ENCODE peak calls at places on chromosome 5, in six cellular contexts. One of them, this sample, is unnamed.
A peak's percentile ranks its signal among the peaks of the same experiment; 100 is the strongest.

GRCh38 chr5:34487202-34487879 is 168.8 kb upstream of the RAI14 start:
- DNase-seq in mammary epithelial cell: peak; percentile 84
- DNase-seq in HAP-1: no peak
- DNase-seq in foreskin keratinocyte: peak; percentile 36
- DNase-seq in adrenal gland: no peak
- DNase-seq in tibial nerve: no peak
- DNase-seq in this sample: no peak

GRCh38 chr5:102481044-102481715 is 17.6 kb downstream of the SLCO6A1 start:
- DNase-seq in mammary epithelial cell: no peak
- DNase-seq in HAP-1: no peak
- DNase-seq in foreskin keratinocyte: no peak
- DNase-seq in adrenal gland: no peak
- DNase-seq in tibial nerve: no peak
- DNase-seq in this sample: no peak

GRCh38 chr5:35803221-35803651 is 53.5 kb upstream of the IL7R start:
- DNase-seq in mammary epithelial cell: no peak
- DNase-seq in HAP-1: no peak
- DNase-seq in foreskin keratinocyte: peak; percentile 32
- DNase-seq in adrenal gland: peak; percentile 44
- DNase-seq in tibial nerve: no peak
- DNase-seq in this sample: peak; percentile 39

GRCh38 chr5:180095545-180095944 is 24.0 kb upstream of the RNF130 start:
- DNase-seq in mammary epithelial cell: no peak
- DNase-seq in HAP-1: no peak
- DNase-seq in foreskin keratinocyte: no peak
- DNase-seq in adrenal gland: no peak
- DNase-seq in tibial nerve: no peak
- DNase-seq in this sample: no peak

GRCh38 chr5:72152506-72152905 is 45.2 kb downstream of the MAP1B start:
- DNase-seq in mammary epithelial cell: no peak
- DNase-seq in HAP-1: no peak
- DNase-seq in foreskin keratinocyte: no peak
- DNase-seq in adrenal gland: no peak
- DNase-seq in tibial nerve: no peak
- DNase-seq in this sample: no peak

GRCh38 chr5:7824995-7825394 is 25.9 kb downstream of the CFAP90 start:
- DNase-seq in mammary epithelial cell: no peak
- DNase-seq in HAP-1: no peak
- DNase-seq in foreskin keratinocyte: no peak
- DNase-seq in adrenal gland: no peak
- DNase-seq in tibial nerve: no peak
- DNase-seq in this sample: no peak

GRCh38 chr5:54785729-54786548 is 199.5 kb downstream of the ESM1 start:
- DNase-seq in mammary epithelial cell: no peak
- DNase-seq in HAP-1: no peak
- DNase-seq in foreskin keratinocyte: no peak
- DNase-seq in adrenal gland: peak; percentile 94
- DNase-seq in tibial nerve: peak; percentile 24
- DNase-seq in this sample: no peak

GRCh38 chr5:149224282-149224681 is 47.4 kb upstream of the AFAP1L1 start:
- DNase-seq in mammary epithelial cell: no peak
- DNase-seq in HAP-1: no peak
- DNase-seq in foreskin keratinocyte: no peak
- DNase-seq in adrenal gland: no peak
- DNase-seq in tibial nerve: no peak
- DNase-seq in this sample: no peak

GRCh38 chr5:171207256-171207866 is 101.7 kb upstream of the TLX3 start:
- DNase-seq in mammary epithelial cell: peak; percentile 16
- DNase-seq in HAP-1: peak; percentile 54
- DNase-seq in foreskin keratinocyte: peak; percentile 29
- DNase-seq in adrenal gland: peak; percentile 19
- DNase-seq in tibial nerve: no peak
- DNase-seq in this sample: peak; percentile 23

GRCh38 chr5:86918246-86918645 is 300.5 kb downstream of the COX7C start:
- DNase-seq in mammary epithelial cell: no peak
- DNase-seq in HAP-1: no peak
- DNase-seq in foreskin keratinocyte: no peak
- DNase-seq in adrenal gland: no peak
- DNase-seq in tibial nerve: no peak
- DNase-seq in this sample: no peak

GRCh38 chr5:128213340-128213739 is 129.8 kb downstream of the SLC12A2 start:
- DNase-seq in mammary epithelial cell: peak; percentile 46
- DNase-seq in HAP-1: peak; percentile 56
- DNase-seq in foreskin keratinocyte: peak; percentile 39
- DNase-seq in adrenal gland: peak; percentile 69
- DNase-seq in tibial nerve: no peak
- DNase-seq in this sample: peak; percentile 44

GRCh38 chr5:133251296-133252132 is 199.7 kb downstream of the HSPA4 start:
- DNase-seq in mammary epithelial cell: peak; percentile 76
- DNase-seq in HAP-1: no peak
- DNase-seq in foreskin keratinocyte: peak; percentile 63
- DNase-seq in adrenal gland: no peak
- DNase-seq in tibial nerve: no peak
- DNase-seq in this sample: no peak

GRCh38 chr5:129718766-129719165 is 29.1 kb upstream of the MINAR2 start:
- DNase-seq in mammary epithelial cell: no peak
- DNase-seq in HAP-1: no peak
- DNase-seq in foreskin keratinocyte: no peak
- DNase-seq in adrenal gland: no peak
- DNase-seq in tibial nerve: no peak
- DNase-seq in this sample: no peak

GRCh38 chr5:139565411-139566305 is 4.5 kb downstream of the UBE2D2 start:
- DNase-seq in mammary epithelial cell: no peak
- DNase-seq in HAP-1: no peak
- DNase-seq in foreskin keratinocyte: no peak
- DNase-seq in adrenal gland: peak; percentile 68
- DNase-seq in tibial nerve: no peak
- DNase-seq in this sample: no peak

GRCh38 chr5:172035039-172035438 is 28.6 kb upstream of the FBXW11 start:
- DNase-seq in mammary epithelial cell: peak; percentile 83
- DNase-seq in HAP-1: no peak
- DNase-seq in foreskin keratinocyte: peak; percentile 52
- DNase-seq in adrenal gland: no peak
- DNase-seq in tibial nerve: no peak
- DNase-seq in this sample: no peak

GRCh38 chr5:57434227-57434640 is 48.4 kb downstream of the ACTBL2 start:
- DNase-seq in mammary epithelial cell: no peak
- DNase-seq in HAP-1: peak; percentile 5
- DNase-seq in foreskin keratinocyte: no peak
- DNase-seq in adrenal gland: no peak
- DNase-seq in tibial nerve: no peak
- DNase-seq in this sample: no peak

GRCh38 chr5:127951791-127952190 is 131.8 kb upstream of the SLC12A2 start:
- DNase-seq in mammary epithelial cell: no peak
- DNase-seq in HAP-1: no peak
- DNase-seq in foreskin keratinocyte: no peak
- DNase-seq in adrenal gland: no peak
- DNase-seq in tibial nerve: no peak
- DNase-seq in this sample: no peak

DNA sequence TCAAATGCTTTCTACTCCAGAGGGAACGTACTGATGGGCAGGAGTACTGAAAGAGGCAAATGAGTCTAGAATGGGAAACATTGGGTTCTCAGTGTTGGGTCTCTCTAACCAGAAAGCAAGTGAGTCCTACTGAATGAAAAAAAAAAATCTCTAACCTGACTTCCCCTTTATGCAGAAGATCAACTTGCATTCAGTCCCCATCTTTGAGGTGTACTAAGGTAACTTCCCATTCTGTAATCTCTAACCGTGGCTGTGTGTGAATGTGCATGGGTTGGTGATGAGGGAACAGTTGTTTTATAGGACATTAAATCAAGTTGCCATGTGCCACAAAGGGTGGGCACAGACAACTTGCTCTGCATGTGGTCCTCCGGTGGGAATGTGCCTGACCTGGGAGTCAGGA is 264.6 kb upstream of the CLINT1 start:
- DNase-seq in mammary epithelial cell: no peak
- DNase-seq in HAP-1: no peak
- DNase-seq in foreskin keratinocyte: no peak
- DNase-seq in adrenal gland: no peak
- DNase-seq in tibial nerve: no peak
- DNase-seq in this sample: no peak
- H3K4me1 ChIP-seq in mammary epithelial cell: no peaks in the 10 kb centered on the region
- H3K4me1 ChIP-seq in HAP-1: no peaks in the 10 kb centered on the region
- H3K4me1 ChIP-seq in foreskin keratinocyte: no peaks in the 10 kb centered on the region
- H3K4me1 ChIP-seq in adrenal gland: no peaks in the 10 kb centered on the region
- H3K4me1 ChIP-seq in tibial nerve: no peaks in the 10 kb centered on the region
- H3K4me1 ChIP-seq in this sample: no peaks in the 10 kb centered on the region

DNA sequence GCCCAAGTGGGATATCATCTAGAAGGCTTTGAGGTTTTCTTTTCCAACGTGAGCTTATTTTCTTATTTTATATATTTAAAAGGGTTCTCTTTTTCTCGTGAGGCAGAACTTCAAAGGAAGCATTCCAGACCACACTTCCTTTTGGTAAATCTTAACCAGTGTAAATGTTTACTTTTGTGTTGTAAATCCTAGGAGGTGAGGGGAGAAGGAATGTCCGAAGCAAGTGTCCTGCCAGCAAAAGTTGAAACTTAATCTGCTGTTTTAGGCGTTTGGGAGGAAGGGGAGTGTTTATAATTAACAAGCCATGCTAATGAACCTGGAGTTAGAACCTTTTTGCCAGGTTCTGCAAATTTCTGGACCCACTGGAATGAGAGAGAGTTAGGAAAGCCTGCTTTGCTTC is 37.9 kb downstream of the WWC1 start:
- DNase-seq in mammary epithelial cell: no peak
- DNase-seq in HAP-1: no peak
- DNase-seq in foreskin keratinocyte: no peak
- DNase-seq in adrenal gland: no peak
- DNase-seq in tibial nerve: no peak
- DNase-seq in this sample: no peak
- H3K4me1 ChIP-seq in mammary epithelial cell: peaks cover 32% of the 10 kb centered on the region
- H3K4me1 ChIP-seq in HAP-1: peaks cover 14% of the 10 kb centered on the region
- H3K4me1 ChIP-seq in foreskin keratinocyte: peaks cover 44% of the 10 kb centered on the region
- H3K4me1 ChIP-seq in adrenal gland: no peaks in the 10 kb centered on the region
- H3K4me1 ChIP-seq in tibial nerve: no peaks in the 10 kb centered on the region
- H3K4me1 ChIP-seq in this sample: peaks cover 2% of the 10 kb centered on the region

GRCh38 chr5:84817953-84818352 is 433.3 kb upstream of the EDIL3 start:
- DNase-seq in mammary epithelial cell: no peak
- DNase-seq in HAP-1: no peak
- DNase-seq in foreskin keratinocyte: no peak
- DNase-seq in adrenal gland: no peak
- DNase-seq in tibial nerve: no peak
- DNase-seq in this sample: no peak

GRCh38 chr5:84816746-84817547 is 432.3 kb upstream of the EDIL3 start:
- DNase-seq in mammary epithelial cell: peak; percentile 12
- DNase-seq in HAP-1: no peak
- DNase-seq in foreskin keratinocyte: peak; percentile 11
- DNase-seq in adrenal gland: no peak
- DNase-seq in tibial nerve: no peak
- DNase-seq in this sample: no peak

GRCh38 chr5:84821924-84822323 is 437.2 kb upstream of the EDIL3 start:
- DNase-seq in mammary epithelial cell: no peak
- DNase-seq in HAP-1: no peak
- DNase-seq in foreskin keratinocyte: no peak
- DNase-seq in adrenal gland: no peak
- DNase-seq in tibial nerve: no peak
- DNase-seq in this sample: no peak

GRCh38 chr5:84816160-84816559 is 431.5 kb upstream of the EDIL3 start:
- DNase-seq in mammary epithelial cell: no peak
- DNase-seq in HAP-1: no peak
- DNase-seq in foreskin keratinocyte: no peak
- DNase-seq in adrenal gland: no peak
- DNase-seq in tibial nerve: no peak
- DNase-seq in this sample: no peak
- H3K4me1 ChIP-seq in mammary epithelial cell: no peaks in the 10 kb centered on the region
- H3K4me1 ChIP-seq in HAP-1: no peaks in the 10 kb centered on the region
- H3K4me1 ChIP-seq in foreskin keratinocyte: no peaks in the 10 kb centered on the region
- H3K4me1 ChIP-seq in adrenal gland: no peaks in the 10 kb centered on the region
- H3K4me1 ChIP-seq in tibial nerve: no peaks in the 10 kb centered on the region
- H3K4me1 ChIP-seq in this sample: no peaks in the 10 kb centered on the region

DNA sequence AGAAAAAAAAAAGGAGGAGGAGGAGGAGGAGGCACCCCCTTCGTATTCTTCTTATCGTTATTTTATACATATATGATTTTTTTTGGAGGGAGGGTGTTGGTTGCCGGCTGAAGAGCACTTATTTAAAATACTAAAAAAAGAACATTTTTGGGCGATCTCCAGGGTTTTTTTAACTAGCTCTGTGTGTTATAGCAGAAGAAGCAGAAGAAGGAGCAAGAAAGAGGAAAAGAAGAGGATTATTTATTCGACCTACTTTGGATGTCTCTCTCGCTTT is 440 bp downstream of the NR2F1 start:
- DNase-seq in mammary epithelial cell: no peak
- DNase-seq in HAP-1: no peak
- DNase-seq in foreskin keratinocyte: no peak
- DNase-seq in adrenal gland: no peak
- DNase-seq in tibial nerve: no peak
- DNase-seq in this sample: no peak
- H3K4me1 ChIP-seq in mammary epithelial cell: peaks cover 19% of the 10 kb centered on the region
- H3K4me1 ChIP-seq in HAP-1: peaks cover 18% of the 10 kb centered on the region
- H3K4me1 ChIP-seq in foreskin keratinocyte: no peaks in the 10 kb centered on the region
- H3K4me1 ChIP-seq in adrenal gland: no peaks in the 10 kb centered on the region
- H3K4me1 ChIP-seq in tibial nerve: no peaks in the 10 kb centered on the region
- H3K4me1 ChIP-seq in this sample: peaks cover 18% of the 10 kb centered on the region

GRCh38 chr5:160352308-160352707 is 18.1 kb downstream of the C1QTNF2 start:
- DNase-seq in mammary epithelial cell: no peak
- DNase-seq in HAP-1: no peak
- DNase-seq in foreskin keratinocyte: no peak
- DNase-seq in adrenal gland: no peak
- DNase-seq in tibial nerve: no peak
- DNase-seq in this sample: no peak
- H3K4me1 ChIP-seq in mammary epithelial cell: no peaks in the 10 kb centered on the region
- H3K4me1 ChIP-seq in HAP-1: no peaks in the 10 kb centered on the region
- H3K4me1 ChIP-seq in foreskin keratinocyte: no peaks in the 10 kb centered on the region
- H3K4me1 ChIP-seq in adrenal gland: no peaks in the 10 kb centered on the region
- H3K4me1 ChIP-seq in tibial nerve: no peaks in the 10 kb centered on the region
- H3K4me1 ChIP-seq in this sample: peaks cover 2% of the 10 kb centered on the region

GRCh38 chr5:39415186-39415585 is 9.6 kb downstream of the DAB2 start:
- DNase-seq in mammary epithelial cell: no peak
- DNase-seq in HAP-1: no peak
- DNase-seq in foreskin keratinocyte: no peak
- DNase-seq in adrenal gland: no peak
- DNase-seq in tibial nerve: no peak
- DNase-seq in this sample: no peak
- H3K4me1 ChIP-seq in mammary epithelial cell: peaks cover 34% of the 10 kb centered on the region
- H3K4me1 ChIP-seq in HAP-1: peaks cover 6% of the 10 kb centered on the region
- H3K4me1 ChIP-seq in foreskin keratinocyte: peaks cover 28% of the 10 kb centered on the region
- H3K4me1 ChIP-seq in adrenal gland: peaks cover 82% of the 10 kb centered on the region
- H3K4me1 ChIP-seq in tibial nerve: peaks cover 35% of the 10 kb centered on the region
- H3K4me1 ChIP-seq in this sample: no peaks in the 10 kb centered on the region